ENCODE peak calls at places on chromosomes 13 and 19, in four cellular contexts. D, E, T and X are unnamed samples.

GRCh38 chr19:16380943-16381755 is 56.5 kb downstream of the KLF2 start:
- DNase-seq in E (no peak), D (no peak), T (no peak), X (no peak)

GRCh38 chr19:1259873-1260748 is 9.0 kb upstream of the CIRBP start:
- DNase-seq in D (peak; percentile 60), E (peak; percentile 76), T (no peak), X (peak; percentile 71)

GRCh38 chr13:75715598-75716523 is 79.7 kb downstream of the LMO7 start:
- DNase-seq in D (no peak), T (peak; percentile 67), E (no peak), X (no peak)

GRCh38 chr19:53504903-53505302 is 33.0 kb upstream of the ZNF331 start:
- DNase-seq in T (peak; percentile 23), E (no peak), D (no peak), X (no peak)

GRCh38 chr13:19601749-19602725 is 31.4 kb upstream of the MPHOSPH8 start:
- DNase-seq in D (peak; percentile 17), T (peak; percentile 41), E (peak; percentile 52), X (peak; percentile 28)

GRCh38 chr19:48496959-48497727 is 14.5 kb downstream of the LMTK3 start:
- DNase-seq in T (no peak), D (no peak), E (no peak), X (no peak)

GRCh38 chr13:99191900-99192399 is 8.7 kb upstream of the UBAC2 start:
- DNase-seq in D (no peak), E (no peak), T (peak; percentile 44), X (no peak)

GRCh38 chr19:12000152-12000981 is 35.1 kb downstream of the ZNF433 start:
- DNase-seq in T (peak; percentile 15), E (no peak), D (no peak), X (peak; percentile 23)

GRCh38 chr13:50840327-50840726 is 3.2 kb downstream of the DLEU7 start:
- DNase-seq in D (no peak), E (no peak), T (no peak), X (no peak)

GRCh38 chr13:45121421-45121820 is 1.1 kb downstream of the GTF2F2 start:
- DNase-seq in D (no peak), T (peak; percentile 62), E (no peak), X (no peak)

GRCh38 chr13:113077953-113078894 is 27.4 kb upstream of the F7 start:
- DNase-seq in T (no peak), D (no peak), E (peak; percentile 18), X (no peak)

GRCh38 chr19:39372941-39373340 is 18.0 kb downstream of the PAF1 start:
- DNase-seq in T (peak; percentile 44), D (no peak), E (no peak), X (no peak)

GRCh38 chr13:37627428-37627827 is 28.9 kb upstream of the POSTN start:
- DNase-seq in D (no peak), T (no peak), E (no peak), X (no peak)

GRCh38 chr19:40413291-40413994 is at the start of gene PRX:
- DNase-seq in D (no peak), T (no peak), E (no peak), X (no peak)

GRCh38 chr13:65836066-65836465 is 1394.1 kb downstream of the PCDH9 start:
- DNase-seq in D (no peak), T (peak; percentile 46), E (no peak), X (no peak)

GRCh38 chr13:51397262-51397933 is 55.4 kb downstream of the INTS6 start:
- DNase-seq in E (no peak), T (peak; percentile 92), D (no peak), X (no peak)

GRCh38 chr19:29487432-29487831 is 38.4 kb upstream of the VSTM2B start:
- DNase-seq in D (no peak), E (no peak), T (no peak), X (no peak)

GRCh38 chr13:40440990-40441820 is 225.2 kb downstream of the FOXO1 start:
- DNase-seq in E (peak; percentile 87), T (peak; percentile 30), D (peak; percentile 86), X (no peak)

GRCh38 chr13:45500492-45501174 is 35.9 kb downstream of the COG3 start:
- DNase-seq in T (peak; percentile 93), E (no peak), D (no peak), X (no peak)

GRCh38 chr19:12331211-12331941 is 2.1 kb downstream of the ZNF563 start:
- DNase-seq in D (no peak), T (no peak), E (no peak), X (peak; percentile 56)

GRCh38 chr19:11288349-11288748 is 7.6 kb upstream of the TSPAN16 start:
- DNase-seq in E (no peak), D (no peak), T (peak; percentile 68), X (no peak)

GRCh38 chr13:32121316-32121715 is 89.7 kb downstream of the FRY start:
- DNase-seq in E (no peak), D (no peak), T (no peak), X (no peak)

GRCh38 chr13:21117104-21117809 is 55.9 kb upstream of the LATS2 start:
- DNase-seq in E (no peak), D (no peak), T (no peak), X (no peak)

GRCh38 chr19:3609779-3610719 is 3.4 kb upstream of the TBXA2R start:
- DNase-seq in T (peak; percentile 49), E (no peak), D (no peak), X (no peak)

GRCh38 chr13:31956944-31957644 is 74.5 kb upstream of the FRY start:
- DNase-seq in E (no peak), T (no peak), D (no peak), X (no peak)

GRCh38 chr19:42199440-42200115 is 17.9 kb downstream of the DEDD2 start:
- DNase-seq in D (peak; percentile 43), T (no peak), E (no peak), X (peak; percentile 47)

GRCh38 chr19:49430678-49431329 is 5.6 kb downstream of the GFY start:
- DNase-seq in T (no peak), E (no peak), D (no peak), X (no peak)

GRCh38 chr19:29676586-29676985 is 11.3 kb downstream of the PLEKHF1 start:
- DNase-seq in D (peak; percentile 61), T (no peak), E (no peak), X (no peak)

GRCh38 chr19:35545855-35546381 is 492 bp downstream of the TMEM147 start:
- DNase-seq in T (peak; percentile 18), D (peak; percentile 47), E (no peak), X (no peak)

GRCh38 chr13:27280009-27280646 is 9.5 kb downstream of the RASL11A start:
- DNase-seq in E (no peak), D (no peak), T (peak; percentile 55), X (no peak)

GRCh38 chr13:44576396-44577235 is 486 bp upstream of the TSC22D1 start:
- DNase-seq in T (no peak), E (peak; percentile 55), D (peak; percentile 35), X (no peak)

GRCh38 chr19:13033244-13033643 is 38.0 kb downstream of the NFIX start:
- DNase-seq in T (no peak), E (no peak), D (no peak), X (no peak)

GRCh38 chr19:42989851-42990250 is 36.4 kb downstream of the PSG11 start:
- DNase-seq in D (no peak), T (no peak), E (no peak), X (no peak)

GRCh38 chr19:18650468-18651001 is 13.7 kb downstream of the KLHL26 start:
- DNase-seq in T (peak; percentile 80), E (peak; percentile 49), D (peak; percentile 89), X (no peak)

GRCh38 chr19:35347171-35347929 is at the start of gene FFAR1:
- DNase-seq in D (no peak), E (no peak), T (no peak), X (peak; percentile 64)

GRCh38 chr19:18599485-18599884 is 7.1 kb downstream of the CRLF1 start:
- DNase-seq in E (no peak), D (no peak), T (no peak), X (no peak)

GRCh38 chr13:113115363-113116205 is 7.0 kb upstream of the F10 start:
- DNase-seq in E (no peak), D (no peak), T (no peak), X (peak; percentile 7)

GRCh38 chr13:22175211-22175610 is 504.3 kb downstream of the FGF9 start:
- DNase-seq in E (no peak), T (no peak), D (no peak), X (no peak)

GRCh38 chr19:18519962-18520847 is 1.7 kb downstream of the ELL start:
- DNase-seq in T (peak; percentile 83), E (peak; percentile 85), D (peak; percentile 74), X (peak; percentile 38)